ENCODE peak calls at places on chromosomes 2 and 18, in five cellular contexts. V is GM18507; D is Daoy; E is NCI-H146; H is activated CD4-positive, alpha-beta T cell treated with anti-CD3 and anti-CD28 coated beads for 4 hours. O is an unnamed sample.

GRCh38 chr18:9860682-9861081 is 25.1 kb upstream of the TXNDC2 start:
- DNase-seq in V (no peak), D (no peak), E (no peak), H (no peak), O (no peak)

GRCh38 chr2:69298862-69299261 is 88.2 kb downstream of the GFPT1 start:
- DNase-seq in V (no peak), D (peak), E (no peak), H (no peak), O (peak)

GRCh38 chr2:234245945-234246344 is 195.4 kb downstream of the SPP2 start:
- DNase-seq in V (no peak), D (peak), E (no peak), H (no peak), O (peak)

GRCh38 chr2:74573747-74574562 is 19.4 kb downstream of the DOK1 start:
- DNase-seq in V (no peak), D (peak), E (no peak), H (no peak), O (peak)

GRCh38 chr2:119929537-119929936 is 83.3 kb upstream of the EPB41L5 start:
- DNase-seq in V (no peak), D (no peak), E (no peak), H (peak), O (no peak)

GRCh38 chr2:23380562-23381065 is 4.4 kb upstream of the KLHL29 start:
- DNase-seq in V (peak), D (peak), E (no peak), H (peak), O (no peak)

GRCh38 chr18:7601936-7602335 is 34.8 kb downstream of the PTPRM start:
- DNase-seq in V (no peak), D (no peak), E (no peak), H (no peak), O (no peak)

GRCh38 chr18:57188851-57189565 is 42.1 kb downstream of the BOD1L2 start:
- DNase-seq in V (no peak), D (no peak), E (no peak), H (no peak), O (no peak)